ENCODE peak calls at places on chromosomes 11 and 22, in five cellular contexts. K is Ammon's horn, M is aorta, G is NCI-H1436 treated with DMSO at 0.1 percent for 48 hours, C is hippocampal formation. X is an unnamed sample.

GRCh38 chr11:130588471-130588870 is 140.0 kb downstream of the ADAMTS15 start:
- DNase-seq in M (no peak), G (no peak), C (no peak), K (no peak), X (no peak)

GRCh38 chr22:42375982-42376381 is 56.2 kb downstream of the NFAM1 start:
- DNase-seq in M (peak), C (no peak), K (no peak), G (no peak), X (no peak)

GRCh38 chr11:113253406-113253805 is 61.0 kb upstream of the TTC12 start:
- DNase-seq in G (no peak), M (no peak), C (no peak), K (no peak), X (no peak)

GRCh38 chr11:96267490-96268010 is 75.4 kb downstream of the MAML2 start:
- DNase-seq in M (no peak), C (no peak), G (no peak), K (no peak), X (no peak)

GRCh38 chr11:15551897-15552851 is 437.5 kb downstream of the INSC start:
- DNase-seq in M (no peak), G (no peak), C (no peak), K (no peak), X (no peak)

GRCh38 chr11:12789574-12789973 is 115.4 kb downstream of the TEAD1 start:
- DNase-seq in C (no peak), G (no peak), K (no peak), M (no peak), X (no peak)

GRCh38 chr11:112805658-112806057 is 155.6 kb upstream of the NCAM1 start:
- DNase-seq in C (no peak), G (no peak), M (no peak), K (no peak), X (no peak)

GRCh38 chr11:65646921-65647701 is 9.2 kb downstream of the SIPA1 start:
- DNase-seq in M (no peak), C (peak), K (peak), G (no peak), X (peak)

GRCh38 chr11:123303924-123304323 is 108.9 kb upstream of the CLMP start:
- DNase-seq in G (no peak), C (no peak), M (no peak), K (no peak), X (no peak)

GRCh38 chr11:113114452-113115027 is 153.3 kb downstream of the NCAM1 start:
- DNase-seq in C (peak), G (no peak), M (peak), K (peak), X (no peak)

GRCh38 chr11:96098511-96099241 is 174.8 kb upstream of the MTMR2 start:
- DNase-seq in M (no peak), C (peak), K (no peak), G (no peak), X (no peak)

GRCh38 chr11:7630002-7630401 is 43.3 kb downstream of the CYB5R2 start:
- DNase-seq in K (peak), G (no peak), M (peak), C (peak), X (no peak)

GRCh38 chr11:101765932-101766331 is 148.9 kb upstream of the CEP126 start:
- DNase-seq in K (no peak), G (no peak), M (no peak), C (no peak), X (no peak)

GRCh38 chr22:47779474-47779873 is 1017.0 kb downstream of the TBC1D22A start:
- DNase-seq in C (no peak), K (no peak), G (no peak), M (no peak), X (no peak)

GRCh38 chr11:70889411-70889810 is 363.0 kb downstream of the SHANK2 start:
- DNase-seq in K (no peak), C (no peak), G (no peak), M (no peak), X (peak)

GRCh38 chr11:96091476-96091875 is 167.6 kb upstream of the MTMR2 start:
- DNase-seq in K (no peak), G (no peak), M (no peak), C (no peak), X (no peak)

GRCh38 chr11:15074206-15075161 is 1.1 kb downstream of the CALCB start:
- DNase-seq in C (peak), M (peak), K (peak), G (peak), X (peak)

GRCh38 chr11:127106142-127106541 is 105.6 kb upstream of the KIRREL3 start:
- DNase-seq in M (no peak), K (no peak), G (peak), C (no peak), X (no peak)

GRCh38 chr11:29530961-29531360 is 485.9 kb downstream of the KCNA4 start:
- DNase-seq in K (no peak), M (no peak), G (no peak), C (no peak), X (no peak)

GRCh38 chr11:65323813-65324212 is 9.1 kb downstream of the CDC42EP2 start:
- DNase-seq in C (no peak), G (no peak), M (no peak), K (no peak), X (peak)

GRCh38 chr11:102555091-102555490 is 24.5 kb upstream of the MMP7 start:
- DNase-seq in M (no peak), G (no peak), K (no peak), C (no peak), X (no peak)

GRCh38 chr11:20000393-20001134 is 159.7 kb downstream of the DBX1 start:
- DNase-seq in M (no peak), K (peak), G (peak), C (peak), X (peak)

GRCh38 chr22:50076646-50077624 is 8.3 kb downstream of the MLC1 start:
- DNase-seq in K (no peak), C (no peak), M (peak), G (no peak), X (no peak)

GRCh38 chr11:69002101-69002742 is 10.8 kb downstream of the MRGPRF start:
- DNase-seq in K (no peak), C (no peak), M (peak), G (no peak), X (peak)

GRCh38 chr11:118679483-118679882 is at the start of gene TREH:
- DNase-seq in C (no peak), K (no peak), M (no peak), G (no peak), X (no peak)

GRCh38 chr11:11016123-11016522 is 158.3 kb upstream of the ZBED5 start:
- DNase-seq in C (no peak), K (no peak), M (no peak), G (no peak), X (no peak)

GRCh38 chr11:113308601-113309000 is 5.8 kb upstream of the TTC12 start:
- DNase-seq in C (no peak), M (no peak), G (no peak), K (no peak), X (no peak)

GRCh38 chr11:68994161-68994890 is 13.5 kb upstream of the MRGPRD start:
- DNase-seq in M (peak), K (no peak), G (no peak), C (no peak), X (no peak)

GRCh38 chr22:46737976-46738641 is at the start of gene CERK:
- DNase-seq in M (peak), C (peak), G (no peak), K (peak), X (peak)

GRCh38 chr11:70667767-70668166 is 269.4 kb downstream of the CTTN start:
- DNase-seq in K (no peak), C (no peak), M (no peak), G (no peak), X (no peak)

GRCh38 chr11:111063711-111064110 is 181.8 kb upstream of the POU2AF2 start:
- DNase-seq in C (peak), M (no peak), K (peak), G (no peak), X (no peak)

GRCh38 chr11:128929468-128929867 is 13.2 kb downstream of the TP53AIP1 start:
- DNase-seq in G (no peak), M (peak), K (no peak), C (no peak), X (no peak)

GRCh38 chr22:45239378-45240136 is 1.1 kb downstream of the KIAA0930 start:
- DNase-seq in K (no peak), C (no peak), G (no peak), M (no peak), X (peak)

GRCh38 chr11:123302751-123303195 is 107.7 kb upstream of the CLMP start:
- DNase-seq in C (no peak), M (no peak), G (no peak), K (no peak), X (no peak)

X was measured in lower lobe of right lung.